ENCODE peak calls at places on chromosome 11, in five cellular contexts. A is tibial nerve, H is Calu3, G is GM23338, P is mucosa of descending colon. Y is an unnamed sample.

GRCh38 chr11:1639666-1640065 is 10.1 kb downstream of the KRTAP5-5 start:
- DNase-seq in P (no peak), A (no peak), H (no peak), G (no peak), Y (no peak)

GRCh38 chr11:119361056-119361787 is 14.7 kb upstream of the MFRP start:
- DNase-seq in A (no peak), G (peak; percentile 88), H (no peak), P (no peak), Y (no peak)

GRCh38 chr11:117818036-117818858 is 6.3 kb downstream of the FXYD2 start:
- DNase-seq in H (no peak), A (no peak), G (no peak), P (peak; percentile 34), Y (no peak)

GRCh38 chr11:65498042-65498726 is 661 bp upstream of the MALAT1 start:
- DNase-seq in H (no peak), A (peak; percentile 64), G (peak; percentile 72), P (no peak), Y (no peak)

GRCh38 chr11:118265954-118266353 is 1.9 kb upstream of the MPZL2 start:
- DNase-seq in G (no peak), H (peak; percentile 39), P (peak; percentile 82), A (no peak), Y (no peak)

GRCh38 chr11:65850217-65851082 is 7.5 kb downstream of the CFL1 start:
- DNase-seq in P (no peak), H (no peak), A (no peak), G (no peak), Y (no peak)

GRCh38 chr11:123413636-123414035 is 16.4 kb upstream of the GRAMD1B start:
- DNase-seq in P (no peak), H (no peak), A (no peak), G (no peak), Y (no peak)

GRCh38 chr11:8812438-8812837 is 98.6 kb upstream of the AKIP1 start:
- DNase-seq in P (no peak), G (no peak), H (peak; percentile 28), A (peak; percentile 57), Y (no peak)

GRCh38 chr11:79626135-79626748 is 185.4 kb upstream of the TENM4 start:
- DNase-seq in G (no peak), H (no peak), P (no peak), A (no peak), Y (no peak)

GRCh38 chr11:88281317-88281712 is 56.2 kb downstream of the CTSC start:
- DNase-seq in G (no peak), A (no peak), P (no peak), H (peak; percentile 7), Y (no peak)

GRCh38 chr11:44766112-44766971 is 39.6 kb downstream of the TSPAN18 start:
- DNase-seq in A (no peak), P (no peak), H (no peak), G (peak; percentile 46), Y (peak; percentile 48)

GRCh38 chr11:15727125-15727524 is 612.4 kb downstream of the INSC start:
- DNase-seq in A (peak; percentile 8), P (no peak), G (no peak), H (no peak), Y (no peak)

GRCh38 chr11:120597250-120597649 is 85.7 kb downstream of the GRIK4 start:
- DNase-seq in A (no peak), G (no peak), P (no peak), H (no peak), Y (no peak)

GRCh38 chr11:123020968-123021367 is 39.3 kb upstream of the BSX start:
- DNase-seq in P (no peak), G (peak; percentile 88), H (peak; percentile 31), A (peak; percentile 16), Y (no peak)

GRCh38 chr11:101466352-101466751 is 117.5 kb downstream of the TRPC6 start:
- DNase-seq in P (no peak), G (peak; percentile 37), H (no peak), A (no peak), Y (no peak)

GRCh38 chr11:58446294-58446693 is 4.3 kb upstream of the OR5B12 start:
- DNase-seq in A (no peak), H (no peak), G (no peak), P (no peak), Y (no peak)

GRCh38 chr11:9104581-9104980 is 13.2 kb upstream of the SCUBE2 start:
- DNase-seq in A (no peak), H (no peak), G (no peak), P (no peak), Y (no peak)

GRCh38 chr11:112580864-112581263 is 320.2 kb upstream of the PLET1 start:
- DNase-seq in G (no peak), H (no peak), P (no peak), A (no peak), Y (no peak)

GRCh38 chr11:43852057-43852636 is 28.5 kb upstream of the ALKBH3 start:
- DNase-seq in G (peak; percentile 90), P (no peak), H (peak; percentile 62), A (peak; percentile 71), Y (no peak)

GRCh38 chr11:62497132-62497915 is 49.3 kb downstream of the AHNAK start:
- DNase-seq in G (peak; percentile 78), A (no peak), P (no peak), H (peak; percentile 62), Y (no peak)

GRCh38 chr11:45045692-45046471 is 95.2 kb upstream of the TP53I11 start:
- DNase-seq in P (no peak), H (peak; percentile 32), A (peak; percentile 70), G (no peak), Y (no peak)

GRCh38 chr11:94303884-94304459 is 408 bp upstream of the IZUMO1R start:
- DNase-seq in P (no peak), H (no peak), G (no peak), A (no peak), Y (no peak)

GRCh38 chr11:130874396-130874795 is 41.9 kb downstream of the SNX19 start:
- DNase-seq in G (no peak), A (no peak), H (no peak), P (no peak), Y (no peak)

GRCh38 chr11:47234669-47235075 is 13.9 kb downstream of the ACP2 start:
- DNase-seq in H (no peak), G (no peak), A (no peak), P (no peak), Y (no peak)

GRCh38 chr11:47233051-47233450 is 15.6 kb downstream of the ACP2 start:
- DNase-seq in A (no peak), G (no peak), P (no peak), H (no peak), Y (no peak)

GRCh38 chr11:47236482-47236881 is 12.1 kb downstream of the ACP2 start:
- DNase-seq in P (no peak), A (no peak), H (no peak), G (no peak), Y (no peak)

GRCh38 chr11:47235163-47235562 is 13.5 kb downstream of the ACP2 start:
- DNase-seq in H (no peak), G (no peak), A (no peak), P (no peak), Y (no peak)

GRCh38 chr11:47233989-47234668 is 14.5 kb downstream of the ACP2 start:
- DNase-seq in P (no peak), G (peak; percentile 68), H (no peak), A (no peak), Y (no peak)
- TF ChIP-seq CTCF in P (no peak), G (peak; percentile 40), H (no peak), A (no peak), Y (no peak)

GRCh38 chr11:103202048-103202651 is 92.9 kb downstream of the DYNC2H1 start:
- DNase-seq in G (peak; percentile 62), H (no peak), A (no peak), P (no peak), Y (no peak)
- TF ChIP-seq CTCF in G (peak; percentile 75), H (no peak), A (no peak), P (no peak), Y (no peak)

GRCh38 chr11:67389477-67389876 is 2.3 kb upstream of the RAD9A start:
- DNase-seq in H (peak; percentile 81), P (no peak), A (peak; percentile 41), G (peak; percentile 80), Y (no peak)
- TF ChIP-seq CTCF in H (peak; percentile 56), P (peak; percentile 26), A (peak; percentile 28), G (peak; percentile 69), Y (peak; percentile 46)

GRCh38 chr11:109040303-109040702 is 375.4 kb downstream of the DDX10 start:
- DNase-seq in H (no peak), P (no peak), A (no peak), G (peak; percentile 77), Y (no peak)
- TF ChIP-seq CTCF in H (no peak), P (no peak), A (no peak), G (peak; percentile 55), Y (no peak)

GRCh38 chr11:49302360-49302759 is 94.0 kb upstream of the FOLH1 start:
- DNase-seq in H (no peak), P (no peak), G (peak; percentile 50), A (no peak), Y (no peak)
- TF ChIP-seq CTCF in H (no peak), P (no peak), G (no peak), A (no peak), Y (no peak)

GRCh38 chr11:12289667-12290476 is 87.5 kb upstream of the PARVA start:
- DNase-seq in H (no peak), P (no peak), A (no peak), G (no peak), Y (no peak)

GRCh38 chr11:12288212-12288933 is 89.0 kb upstream of the PARVA start:
- DNase-seq in P (peak; percentile 73), H (peak; percentile 88), A (peak; percentile 80), G (peak; percentile 96), Y (peak; percentile 41)

GRCh38 chr11:12290477-12290922 is 86.9 kb upstream of the PARVA start:
- DNase-seq in P (no peak), G (no peak), H (no peak), A (no peak), Y (no peak)

GRCh38 chr11:12287374-12288211 is 89.8 kb upstream of the PARVA start:
- DNase-seq in P (peak; percentile 61), H (peak; percentile 91), A (peak; percentile 60), G (peak; percentile 80), Y (peak; percentile 91)

DNA sequence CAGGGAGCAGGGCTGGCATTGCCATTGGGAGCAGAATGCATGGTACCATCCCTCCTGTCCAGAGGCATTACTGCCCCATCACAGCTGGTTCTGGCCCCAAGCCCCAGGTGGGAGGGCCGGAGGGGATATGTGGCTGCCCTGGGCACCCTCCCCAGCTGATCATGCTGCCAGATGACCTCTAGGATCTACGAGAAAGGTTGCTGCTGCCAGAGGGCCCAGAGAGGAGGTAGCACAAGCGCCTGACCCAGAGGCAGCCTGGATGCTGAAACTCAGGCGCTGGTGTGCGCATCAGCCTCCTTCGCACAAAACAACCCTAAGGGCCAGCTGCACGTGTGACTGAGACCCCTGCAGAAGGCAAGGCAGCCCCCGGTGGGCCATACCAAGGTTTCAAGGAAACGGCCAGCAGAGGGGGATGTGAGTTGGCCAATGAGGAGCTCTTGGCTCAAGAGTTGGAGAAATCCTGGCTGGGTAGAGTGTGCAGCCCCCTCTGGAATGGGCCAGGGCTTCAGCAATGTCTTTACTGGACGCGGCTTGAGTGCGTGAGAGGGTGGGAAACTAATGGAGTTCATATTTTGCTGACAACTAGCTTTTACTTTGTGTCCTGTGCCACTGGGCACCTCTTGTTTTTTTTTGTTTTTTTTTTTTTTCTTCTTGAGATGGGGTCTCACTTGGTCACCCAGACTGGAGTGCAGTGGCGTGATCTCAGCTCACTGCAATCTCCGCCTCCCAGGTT is 88.3 kb upstream of the PARVA start:
- DNase-seq in A (no peak), H (no peak), G (no peak), P (no peak), Y (no peak)
- TF ChIP-seq CTCF in A (no peak), H (no peak), G (no peak), P (no peak), Y (no peak)

GRCh38 chr11:18324381-18324780 is 2.0 kb downstream of the GTF2H1 start:
- DNase-seq in A (no peak), H (no peak), G (no peak), P (no peak), Y (no peak)
- TF ChIP-seq CTCF in A (no peak), H (no peak), G (no peak), P (no peak), Y (no peak)